ENCODE peak calls at places on chromosomes 2 and 18, in nine cellular contexts. A, C, R, J, O, S, N, T and I are unnamed samples.

GRCh38 chr18:46298511-46298910 is 194.3 kb downstream of the HAUS1 start:
- DNase-seq in C (no peak), S (no peak), A (no peak), R (no peak), T (no peak), O (no peak), N (no peak), J (no peak), I (no peak)

GRCh38 chr2:106053581-106053980 is 140.5 kb downstream of the UXS1 start:
- DNase-seq in O (no peak), S (no peak), N (no peak), J (no peak), R (no peak), T (no peak), C (no peak), A (no peak), I (no peak)

GRCh38 chr2:138175066-138175465 is 210.8 kb downstream of the HNMT start:
- DNase-seq in T (no peak), A (no peak), N (no peak), O (no peak), R (no peak), C (no peak), S (no peak), J (no peak), I (no peak)

GRCh38 chr18:24051256-24051947 is 36.8 kb downstream of the TTC39C start:
- DNase-seq in J (no peak), T (peak; percentile 37), A (no peak), S (no peak), R (no peak), N (no peak), O (no peak), C (no peak), I (no peak)

GRCh38 chr2:26503238-26503880 is 25.4 kb upstream of the OTOF start:
- DNase-seq in S (peak; percentile 90), C (peak; percentile 93), N (peak; percentile 70), O (peak; percentile 42), A (peak; percentile 93), J (peak; percentile 75), T (peak; percentile 81), R (peak; percentile 90), I (peak; percentile 87)

GRCh38 chr2:12982149-12982584 is 265.4 kb downstream of the TRIB2 start:
- DNase-seq in O (no peak), A (no peak), J (no peak), T (peak; percentile 17), N (peak; percentile 94), R (no peak), S (no peak), C (no peak), I (no peak)

GRCh38 chr2:27320958-27321543 is 1.8 kb downstream of the MPV17 start:
- DNase-seq in J (peak; percentile 54), C (peak; percentile 19), S (no peak), T (peak; percentile 99), N (peak; percentile 98), A (peak; percentile 99), R (peak; percentile 85), O (no peak), I (peak; percentile 99)

GRCh38 chr2:8098952-8099582 is 582.8 kb upstream of the ID2 start:
- DNase-seq in C (no peak), T (no peak), R (no peak), N (no peak), A (no peak), O (no peak), J (no peak), S (no peak), I (no peak)

GRCh38 chr2:121360566-121361300 is 75.7 kb upstream of the TFCP2L1 start:
- DNase-seq in T (peak; percentile 85), J (no peak), C (no peak), R (no peak), A (peak; percentile 90), O (no peak), N (peak; percentile 75), S (no peak), I (peak; percentile 80)

GRCh38 chr2:158695287-158695686 is 99.8 kb upstream of the DAPL1 start:
- DNase-seq in S (peak; percentile 15), C (no peak), O (no peak), T (no peak), R (no peak), A (no peak), N (no peak), J (no peak), I (no peak)

GRCh38 chr2:88187038-88187676 is 17.0 kb downstream of the THNSL2 start:
- DNase-seq in O (no peak), A (peak; percentile 74), N (peak; percentile 55), J (peak; percentile 46), C (peak; percentile 91), T (peak; percentile 77), S (peak; percentile 51), R (peak; percentile 4), I (peak; percentile 69)

GRCh38 chr18:46732201-46732600 is 24.7 kb downstream of the ST8SIA5 start:
- DNase-seq in N (no peak), T (no peak), O (no peak), R (no peak), J (no peak), A (no peak), S (no peak), C (no peak), I (no peak)

GRCh38 chr2:10283106-10284062 is 19.3 kb upstream of the HPCAL1 start:
- DNase-seq in S (no peak), R (no peak), A (peak; percentile 97), T (peak; percentile 81), J (peak; percentile 15), O (no peak), N (peak; percentile 66), C (peak; percentile 63), I (peak; percentile 84)

GRCh38 chr2:188808921-188809320 is 165.3 kb upstream of the COL3A1 start:
- DNase-seq in O (no peak), S (no peak), R (no peak), C (no peak), J (no peak), N (no peak), T (no peak), A (peak; percentile 47), I (no peak)

GRCh38 chr18:9067823-9068222 is 34.7 kb upstream of the NDUFV2 start:
- DNase-seq in T (no peak), S (no peak), N (no peak), R (no peak), C (no peak), A (no peak), J (no peak), O (no peak), I (no peak)

GRCh38 chr18:75293591-75293990 is 83.0 kb downstream of the TSHZ1 start:
- DNase-seq in A (peak; percentile 87), N (no peak), T (peak; percentile 30), O (no peak), S (no peak), J (no peak), R (no peak), C (no peak), I (peak; percentile 47)

GRCh38 chr2:201924453-201924852 is 109.2 kb upstream of the FZD7 start:
- DNase-seq in J (no peak), S (no peak), R (no peak), T (no peak), C (no peak), A (no peak), N (no peak), O (no peak), I (no peak)